ENCODE peak calls at places on chromosome 9, in seven cellular contexts. One of them, this sample, is unnamed.

GRCh38 chr9:21994526-21994995 is at the start of gene CDKN2B-AS1:
- DNase-seq in stimulated activated naive CD4-positive, alpha-beta T cell: no peak
- DNase-seq in activated CD8-positive, alpha-beta T cell treated with anti-CD3 and anti-CD28 coated beads for 36 hours: peak
- DNase-seq in cardiac muscle cell: peak
- DNase-seq in vagina: no peak
- DNase-seq in HT1080: no peak
- DNase-seq in naive thymus-derived CD8-positive, alpha-beta T cell: no peak
- DNase-seq in this sample: peak

GRCh38 chr9:130323051-130323757 is 57.6 kb downstream of the HMCN2 start:
- DNase-seq in stimulated activated naive CD4-positive, alpha-beta T cell: no peak
- DNase-seq in activated CD8-positive, alpha-beta T cell treated with anti-CD3 and anti-CD28 coated beads for 36 hours: no peak
- DNase-seq in cardiac muscle cell: no peak
- DNase-seq in vagina: no peak
- DNase-seq in HT1080: no peak
- DNase-seq in naive thymus-derived CD8-positive, alpha-beta T cell: no peak
- DNase-seq in this sample: no peak

GRCh38 chr9:76895186-76895585 is 10.7 kb downstream of the PRUNE2 start:
- DNase-seq in stimulated activated naive CD4-positive, alpha-beta T cell: no peak
- DNase-seq in activated CD8-positive, alpha-beta T cell treated with anti-CD3 and anti-CD28 coated beads for 36 hours: no peak
- DNase-seq in cardiac muscle cell: no peak
- DNase-seq in vagina: no peak
- DNase-seq in HT1080: peak
- DNase-seq in naive thymus-derived CD8-positive, alpha-beta T cell: no peak
- DNase-seq in this sample: no peak

GRCh38 chr9:131635285-131635684 is 90.0 kb downstream of the PRRT1B start:
- DNase-seq in stimulated activated naive CD4-positive, alpha-beta T cell: peak
- DNase-seq in activated CD8-positive, alpha-beta T cell treated with anti-CD3 and anti-CD28 coated beads for 36 hours: peak
- DNase-seq in cardiac muscle cell: peak
- DNase-seq in vagina: no peak
- DNase-seq in HT1080: peak
- DNase-seq in naive thymus-derived CD8-positive, alpha-beta T cell: peak
- DNase-seq in this sample: peak

GRCh38 chr9:85740821-85741111 is 988 bp downstream of the AGTPBP1 start:
- DNase-seq in stimulated activated naive CD4-positive, alpha-beta T cell: no peak
- DNase-seq in activated CD8-positive, alpha-beta T cell treated with anti-CD3 and anti-CD28 coated beads for 36 hours: no peak
- DNase-seq in cardiac muscle cell: no peak
- DNase-seq in vagina: no peak
- DNase-seq in HT1080: no peak
- DNase-seq in naive thymus-derived CD8-positive, alpha-beta T cell: no peak
- DNase-seq in this sample: no peak

GRCh38 chr9:113895526-113895925 is 19.4 kb downstream of the ZNF618 start:
- DNase-seq in stimulated activated naive CD4-positive, alpha-beta T cell: no peak
- DNase-seq in activated CD8-positive, alpha-beta T cell treated with anti-CD3 and anti-CD28 coated beads for 36 hours: no peak
- DNase-seq in cardiac muscle cell: no peak
- DNase-seq in vagina: no peak
- DNase-seq in HT1080: no peak
- DNase-seq in naive thymus-derived CD8-positive, alpha-beta T cell: no peak
- DNase-seq in this sample: no peak

GRCh38 chr9:89798546-89799120 is 193.8 kb downstream of the GADD45G start:
- DNase-seq in stimulated activated naive CD4-positive, alpha-beta T cell: no peak
- DNase-seq in activated CD8-positive, alpha-beta T cell treated with anti-CD3 and anti-CD28 coated beads for 36 hours: no peak
- DNase-seq in cardiac muscle cell: no peak
- DNase-seq in vagina: no peak
- DNase-seq in HT1080: no peak
- DNase-seq in naive thymus-derived CD8-positive, alpha-beta T cell: no peak
- DNase-seq in this sample: no peak

GRCh38 chr9:72457366-72457765 is 64.0 kb upstream of the TMC1 start:
- DNase-seq in stimulated activated naive CD4-positive, alpha-beta T cell: no peak
- DNase-seq in activated CD8-positive, alpha-beta T cell treated with anti-CD3 and anti-CD28 coated beads for 36 hours: no peak
- DNase-seq in cardiac muscle cell: no peak
- DNase-seq in vagina: no peak
- DNase-seq in HT1080: no peak
- DNase-seq in naive thymus-derived CD8-positive, alpha-beta T cell: no peak
- DNase-seq in this sample: no peak

GRCh38 chr9:69332067-69332685 is 7.2 kb downstream of the ENTREP1 start:
- DNase-seq in stimulated activated naive CD4-positive, alpha-beta T cell: no peak
- DNase-seq in activated CD8-positive, alpha-beta T cell treated with anti-CD3 and anti-CD28 coated beads for 36 hours: no peak
- DNase-seq in cardiac muscle cell: no peak
- DNase-seq in vagina: no peak
- DNase-seq in HT1080: no peak
- DNase-seq in naive thymus-derived CD8-positive, alpha-beta T cell: no peak
- DNase-seq in this sample: no peak